ENCODE peak calls at places on chromosomes 11 and 22, in five cellular contexts. O is T-helper 1 cell; N is DND-41; G is DMS153; I is activated gamma-delta T cell treated with anti-CD3 and anti-CD28 coated beads, Interleukin-2, amount 50 U/mL, for 16 hours. Y is an unnamed sample.

GRCh38 chr11:63768232-63769043 is at the start of gene ZFTA:
- DNase-seq in O (peak), I (peak), G (no peak), N (peak), Y (peak)

GRCh38 chr22:50460942-50461341 is 13.9 kb downstream of the SBF1 start:
- DNase-seq in G (no peak), N (no peak), O (no peak), I (no peak), Y (no peak)

GRCh38 chr22:42217019-42217751 is 53.3 kb downstream of the TCF20 start:
- DNase-seq in O (no peak), N (no peak), I (no peak), G (no peak), Y (no peak)

GRCh38 chr11:126484266-126484665 is 128.8 kb downstream of the ST3GAL4 start:
- DNase-seq in O (no peak), G (no peak), N (no peak), I (no peak), Y (no peak)

GRCh38 chr11:67504950-67505561 is at the start of gene PITPNM1:
- DNase-seq in O (peak), I (peak), G (no peak), N (peak), Y (peak)

GRCh38 chr22:23180893-23181762 is 819 bp downstream of the BCR start:
- DNase-seq in G (no peak), O (no peak), I (no peak), N (peak), Y (no peak)

GRCh38 chr22:19596680-19597398 is 72.6 kb upstream of the CLDN5 start:
- DNase-seq in G (no peak), I (no peak), N (no peak), O (no peak), Y (no peak)

GRCh38 chr22:42316988-42317387 is 46.5 kb upstream of the TCF20 start:
- DNase-seq in I (no peak), N (no peak), O (no peak), G (peak), Y (no peak)

GRCh38 chr22:43562843-43563242 is 151.0 kb downstream of the MPPED1 start:
- DNase-seq in N (no peak), G (no peak), O (no peak), I (no peak), Y (no peak)

GRCh38 chr22:36577019-36577418 is 48.1 kb upstream of the EIF3D start:
- DNase-seq in I (no peak), G (no peak), O (no peak), N (no peak), Y (no peak)

GRCh38 chr11:1796297-1797011 is 32.7 kb upstream of the CTSD start:
- DNase-seq in G (no peak), O (no peak), N (no peak), I (no peak), Y (no peak)

GRCh38 chr22:37533995-37534394 is 14.8 kb upstream of the CARD10 start:
- DNase-seq in G (peak), I (no peak), O (no peak), N (no peak), Y (no peak)

GRCh38 chr11:33068611-33069340 is 29.4 kb downstream of the TCP11L1 start:
- DNase-seq in O (no peak), N (no peak), I (no peak), G (no peak), Y (no peak)

GRCh38 chr11:47331454-47332302 is 20.8 kb downstream of the MYBPC3 start:
- DNase-seq in O (no peak), G (peak), N (no peak), I (no peak), Y (no peak)

GRCh38 chr22:10781571-10782403 is 4746.2 kb upstream of the OR11H1 start:
- DNase-seq in O (no peak), I (no peak), G (no peak), N (no peak), Y (no peak)

GRCh38 chr11:122778148-122778547 is 60.2 kb upstream of the CRTAM start:
- DNase-seq in I (no peak), O (no peak), N (no peak), G (no peak), Y (no peak)

GRCh38 chr11:105236631-105237030 is 97.1 kb upstream of the CARD18 start:
- DNase-seq in I (no peak), G (peak), O (no peak), N (no peak), Y (no peak)